ENCODE peak calls at places on chromosome 7, in five cellular contexts. U, C, G, T and F are unnamed samples. For H3K4me1 and H3K36me3, the result is how much of the 10 kb centered on the place peaks cover.

GRCh38 chr7:140478361-140479061 is 794 bp downstream of the MKRN1 start:
- DNase-seq in G (peak), U (peak), T (no peak), C (peak), F (peak)

GRCh38 chr7:134632052-134632451 is 14.6 kb upstream of the BPGM start:
- DNase-seq in U (no peak), G (no peak), C (no peak), T (no peak), F (no peak)

GRCh38 chr7:48148311-48148710 is 22.9 kb upstream of the ABCA13 start:
- DNase-seq in T (no peak), C (no peak), U (no peak), G (peak), F (no peak)

GRCh38 chr7:79507161-79507560 is 53.7 kb upstream of the MAGI2 start:
- DNase-seq in U (no peak), T (no peak), G (no peak), C (no peak), F (no peak)

GRCh38 chr7:86942081-86942480 is 117.4 kb downstream of the ELAPOR2 start:
- DNase-seq in U (no peak), C (no peak), G (no peak), T (no peak), F (no peak)

GRCh38 chr7:82194011-82194410 is 249.6 kb downstream of the CACNA2D1 start:
- DNase-seq in U (no peak), G (no peak), C (no peak), T (no peak), F (no peak)

GRCh38 chr7:79610905-79611304 is 157.4 kb upstream of the MAGI2 start:
- DNase-seq in C (no peak), T (no peak), G (peak), U (no peak), F (no peak)

GRCh38 chr7:150976529-150977381 is 1.4 kb downstream of the KCNH2 start:
- DNase-seq in C (no peak), U (no peak), T (no peak), G (no peak), F (no peak)

GRCh38 chr7:16078076-16078952 is 343.0 kb downstream of the CRPPA start:
- DNase-seq in C (peak), U (no peak), T (peak), G (peak), F (no peak)

GRCh38 chr7:30525409-30525808 is 20.8 kb upstream of the GGCT start:
- DNase-seq in T (no peak), C (no peak), G (peak), U (no peak), F (no peak)

GRCh38 chr7:97513326-97513725 is 218.6 kb upstream of the TAC1 start:
- DNase-seq in U (no peak), T (no peak), G (no peak), C (no peak), F (no peak)

GRCh38 chr7:80499350-80499955 is 12.4 kb downstream of the GNAT3 start:
- DNase-seq in T (peak), G (peak), U (peak), C (peak), F (no peak)

GRCh38 chr7:140704205-140704604 is 7.7 kb downstream of the NDUFB2 start:
- DNase-seq in U (no peak), G (no peak), C (no peak), T (no peak), F (no peak)

GRCh38 chr7:327305-327931 is 37.4 kb downstream of the FOXL3 start:
- DNase-seq in T (no peak), C (no peak), U (peak), G (no peak), F (no peak)

GRCh38 chr7:29606287-29606721 is 42.7 kb downstream of the PRR15 start:
- DNase-seq in G (peak), T (no peak), U (no peak), C (no peak), F (no peak)

GRCh38 chr7:109213081-109213480 is 643.4 kb downstream of the DNAJB9 start:
- DNase-seq in U (no peak), C (no peak), T (no peak), G (no peak), F (no peak)

GRCh38 chr7:128347573-128348147 is 4.0 kb upstream of the RBM28 start:
- DNase-seq in T (peak), G (peak), C (peak), U (peak), F (no peak)

GRCh38 chr7:84232653-84233052 is 38.1 kb upstream of the SEMA3A start:
- DNase-seq in U (no peak), C (no peak), G (no peak), T (no peak), F (no peak)

GRCh38 chr7:87225696-87226095 is 6.2 kb upstream of the TMEM243 start:
- DNase-seq in U (no peak), G (no peak), C (no peak), T (no peak), F (no peak)

GRCh38 chr7:99835189-99835588 is 7.4 kb downstream of the CYP3A43 start:
- DNase-seq in U (no peak), C (no peak), G (no peak), T (no peak), F (no peak)

GRCh38 chr7:131164025-131164899 is 163.4 kb upstream of the MKLN1 start:
- DNase-seq in G (no peak), C (no peak), T (peak), U (no peak), F (no peak)

GRCh38 chr7:47451851-47452205 is 130.1 kb downstream of the TNS3 start:
- DNase-seq in U (no peak), C (no peak), T (no peak), G (no peak), F (no peak)

GRCh38 chr7:101693498-101694091 is 64.5 kb upstream of the MYL10 start:
- DNase-seq in C (no peak), G (no peak), T (no peak), U (no peak), F (no peak)

GRCh38 chr7:144659211-144659610 is 176.6 kb downstream of the TPK1 start:
- DNase-seq in G (no peak), U (no peak), C (no peak), T (no peak), F (no peak)

GRCh38 chr7:102063736-102064135 is 222.9 kb upstream of the SH2B2 start:
- DNase-seq in C (peak), U (peak), G (peak), T (peak), F (no peak)

GRCh38 chr7:130143334-130143732 is 61.9 kb downstream of the TMEM209 start:
- DNase-seq in C (no peak), U (no peak), T (no peak), G (no peak), F (no peak)

GRCh38 chr7:91266067-91266930 is 2.1 kb downstream of the FZD1 start:
- DNase-seq in C (peak), U (peak), G (peak), T (no peak), F (no peak)

GRCh38 chr7:111486472-111487142 is 75.7 kb downstream of the IMMP2L start:
- DNase-seq in T (peak), U (no peak), G (peak), C (no peak), F (no peak)

GRCh38 chr7:25820432-25821040 is 331.5 kb upstream of the NFE2L3 start:
- DNase-seq in U (no peak), C (peak), G (peak), T (peak), F (no peak)

GRCh38 chr7:8500286-8500685 is 66.9 kb downstream of the NXPH1 start:
- DNase-seq in U (no peak), T (no peak), G (no peak), C (no peak), F (no peak)

GRCh38 chr7:73717025-73717807 is 2.3 kb downstream of the STX1A start:
- DNase-seq in T (no peak), U (no peak), G (peak), C (no peak), F (no peak)

GRCh38 chr7:151806204-151806603 is 70.7 kb downstream of the PRKAG2 start:
- DNase-seq in C (no peak), T (no peak), G (peak), U (peak), F (no peak)

GRCh38 chr7:93957767-93958166 is 36.2 kb downstream of the GNG11 start:
- DNase-seq in C (no peak), T (no peak), G (no peak), U (no peak), F (no peak)

GRCh38 chr7:157516311-157516710 is 179.5 kb downstream of the DNAJB6 start:
- DNase-seq in G (no peak), C (peak), U (no peak), T (no peak), F (no peak)

GRCh38 chr7:24965831-24966708 is 13.9 kb downstream of the OSBPL3 start:
- DNase-seq in G (peak), T (no peak), U (peak), C (peak), F (no peak)

GRCh38 chr7:25775570-25775969 is 376.4 kb upstream of the NFE2L3 start:
- DNase-seq in T (no peak), U (no peak), G (no peak), C (no peak), F (no peak)

GRCh38 chr7:101486056-101486763 is 123.5 kb downstream of the COL26A1 start:
- DNase-seq in C (peak), U (no peak), T (no peak), G (peak), F (no peak)

GRCh38 chr7:130228840-130229239 is 21.2 kb downstream of the SSMEM1 start:
- DNase-seq in C (no peak), U (no peak), G (no peak), T (no peak), F (no peak)

GRCh38 chr7:142632291-142633134 is 116.8 kb upstream of the PRSS1 start:
- DNase-seq in G (peak), C (peak), U (peak), T (peak), F (peak)

GRCh38 chr7:36755484-36755883 is 31.2 kb upstream of the AOAH start:
- DNase-seq in C (no peak), U (no peak), T (no peak), G (no peak), F (no peak)
- H3K4me3 ChIP-seq in C (no peak), U (no peak), T (no peak), G (no peak), F (no peak)

GRCh38 chr7:95974108-95974507 is 201.8 kb downstream of the DYNC1I1 start:
- DNase-seq in U (no peak), G (no peak), C (no peak), T (no peak), F (no peak)

GRCh38 chr7:95976369-95976768 is 204.0 kb downstream of the DYNC1I1 start:
- DNase-seq in U (no peak), C (no peak), G (no peak), T (no peak), F (no peak)

GRCh38 chr7:95980073-95980655 is 207.8 kb downstream of the DYNC1I1 start:
- DNase-seq in G (peak), T (no peak), U (no peak), C (no peak), F (no peak)

GRCh38 chr7:95972554-95972953 is 200.2 kb downstream of the DYNC1I1 start:
- DNase-seq in U (no peak), T (no peak), G (peak), C (no peak), F (no peak)

GRCh38 chr7:95977994-95978393 is 205.6 kb downstream of the DYNC1I1 start:
- DNase-seq in T (no peak), U (no peak), G (no peak), C (no peak), F (no peak)
- H3K4me1 ChIP-seq in T (under half), U (under half), G (under half), C (under half), F (under half)

GRCh38 chr7:6022671-6023070 is 8.5 kb upstream of the ANKRD61 start:
- DNase-seq in U (no peak), C (no peak), G (no peak), T (no peak), F (no peak)
- H3K36me3 ChIP-seq in U (half or more), C (half or more), G (under half), T (under half), F (half or more)

DNA sequence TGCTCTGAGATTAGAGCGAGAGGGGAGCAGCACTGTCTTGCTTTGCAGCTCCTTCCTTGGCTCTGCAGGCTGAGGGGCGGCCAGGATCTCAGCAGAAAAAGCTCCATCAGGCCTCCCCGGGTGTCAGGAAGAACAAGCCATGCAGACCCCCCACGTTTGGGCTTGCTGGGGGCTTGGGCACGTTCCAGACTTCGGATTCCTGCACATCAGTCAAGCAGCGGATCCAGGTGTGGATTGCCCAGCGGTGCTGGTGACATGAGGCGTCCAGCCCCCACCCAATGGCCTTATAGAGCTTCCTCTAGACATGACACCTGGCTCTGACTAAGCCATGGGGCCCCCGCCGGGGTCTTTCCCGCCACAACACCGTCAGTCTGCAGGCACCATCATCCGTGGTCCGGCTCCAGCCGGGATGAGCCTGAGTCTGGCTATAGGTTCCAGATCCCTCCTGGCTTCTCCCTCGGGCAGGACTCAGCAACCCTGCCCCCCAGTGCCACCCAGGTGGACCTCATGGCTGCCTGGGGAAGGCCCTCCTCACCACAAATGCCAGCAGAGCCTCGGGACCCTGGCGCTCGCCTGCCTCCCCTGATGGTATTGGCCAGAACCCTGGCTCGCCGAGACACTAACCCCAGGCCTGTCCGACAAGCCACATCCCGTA is 467.5 kb upstream of the FOXK1 start:
- DNase-seq in C (no peak), U (no peak), T (no peak), G (no peak), F (no peak)
- H3K4me3 ChIP-seq in C (no peak), U (no peak), T (no peak), G (no peak), F (no peak)

DNA sequence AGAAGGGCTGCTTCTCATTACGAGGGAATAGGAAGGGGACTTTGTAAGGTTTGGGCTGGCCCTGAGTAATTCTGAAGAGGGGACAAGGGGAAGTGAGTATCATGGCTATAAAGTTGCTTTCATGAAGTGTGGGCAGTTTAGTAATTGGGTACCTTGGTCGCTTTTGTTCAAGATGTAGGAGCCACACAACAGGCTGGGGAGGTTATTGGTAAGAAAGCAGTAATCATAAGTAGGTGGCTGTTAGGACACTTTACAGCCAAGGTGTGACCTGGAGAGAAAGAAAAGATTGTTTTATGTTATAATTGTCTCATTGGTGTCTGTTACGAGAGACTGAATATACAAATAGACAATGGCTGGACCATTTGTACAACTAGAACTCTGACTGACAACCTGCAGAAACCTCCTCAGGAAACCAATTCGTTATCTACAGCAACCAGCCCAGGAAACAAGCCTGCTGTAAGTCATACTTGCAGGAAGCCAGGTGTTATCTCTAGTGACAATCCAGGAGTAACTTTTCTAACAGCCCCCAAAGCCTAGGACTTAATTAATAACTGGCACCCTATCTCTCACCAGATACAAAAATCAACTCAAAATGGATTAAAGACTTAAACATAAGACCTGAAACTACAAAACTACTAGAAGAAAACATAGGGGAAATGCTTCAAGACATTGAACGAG is 5.0 kb upstream of the CCM2 start:
- DNase-seq in U (no peak), C (no peak), G (no peak), T (no peak), F (no peak)
- H3K4me1 ChIP-seq in U (under half), C (under half), G (under half), T (under half), F (under half)